ENCODE peak calls at places on chromosomes 5 and 9, in five cellular contexts. One of them, this sample, is unnamed.

GRCh38 chr9:16602494-16602893 is 268.0 kb downstream of the BNC2 start:
- DNase-seq in A172: no peak
- DNase-seq in DMS53: no peak
- DNase-seq in CD8-positive, alpha-beta T cell: no peak
- DNase-seq in nephron progenitor cell: no peak
- DNase-seq in this sample: no peak

GRCh38 chr5:57692582-57693487 is 210.2 kb upstream of the ACTBL2 start:
- DNase-seq in nephron progenitor cell: peak
- DNase-seq in A172: peak
- DNase-seq in CD8-positive, alpha-beta T cell: no peak
- DNase-seq in DMS53: peak
- DNase-seq in this sample: peak

GRCh38 chr9:114718801-114719221 is 36.8 kb upstream of the TEX48 start:
- DNase-seq in A172: peak
- DNase-seq in nephron progenitor cell: no peak
- DNase-seq in DMS53: peak
- DNase-seq in CD8-positive, alpha-beta T cell: peak
- DNase-seq in this sample: no peak

GRCh38 chr9:131608469-131609115 is 63.3 kb downstream of the PRRT1B start:
- DNase-seq in A172: peak
- DNase-seq in DMS53: no peak
- DNase-seq in CD8-positive, alpha-beta T cell: no peak
- DNase-seq in nephron progenitor cell: peak
- DNase-seq in this sample: no peak

GRCh38 chr5:159899067-159900049 is 16.9 kb upstream of the ADRA1B start:
- DNase-seq in CD8-positive, alpha-beta T cell: no peak
- DNase-seq in nephron progenitor cell: no peak
- DNase-seq in DMS53: no peak
- DNase-seq in A172: peak
- DNase-seq in this sample: no peak

GRCh38 chr9:86396412-86396811 is 42.2 kb upstream of the TUT7 start:
- DNase-seq in CD8-positive, alpha-beta T cell: no peak
- DNase-seq in DMS53: no peak
- DNase-seq in nephron progenitor cell: no peak
- DNase-seq in A172: no peak
- DNase-seq in this sample: no peak

GRCh38 chr9:21267806-21268657 is 28.2 kb upstream of the IFNA14 start:
- DNase-seq in A172: no peak
- DNase-seq in CD8-positive, alpha-beta T cell: no peak
- DNase-seq in DMS53: no peak
- DNase-seq in nephron progenitor cell: no peak
- DNase-seq in this sample: no peak

GRCh38 chr9:13689925-13690324 is 410.4 kb upstream of the MPDZ start:
- DNase-seq in DMS53: no peak
- DNase-seq in A172: no peak
- DNase-seq in CD8-positive, alpha-beta T cell: no peak
- DNase-seq in nephron progenitor cell: no peak
- DNase-seq in this sample: no peak

GRCh38 chr5:38831117-38831516 is 14.7 kb upstream of the OSMR start:
- DNase-seq in nephron progenitor cell: no peak
- DNase-seq in CD8-positive, alpha-beta T cell: no peak
- DNase-seq in A172: no peak
- DNase-seq in DMS53: no peak
- DNase-seq in this sample: no peak

GRCh38 chr5:54302267-54302687 is 8.1 kb downstream of the ARL15 start:
- DNase-seq in A172: no peak
- DNase-seq in nephron progenitor cell: no peak
- DNase-seq in CD8-positive, alpha-beta T cell: no peak
- DNase-seq in DMS53: no peak
- DNase-seq in this sample: no peak

GRCh38 chr5:116990010-116990409 is 415.4 kb upstream of the SEMA6A start:
- DNase-seq in nephron progenitor cell: no peak
- DNase-seq in A172: peak
- DNase-seq in CD8-positive, alpha-beta T cell: no peak
- DNase-seq in DMS53: no peak
- DNase-seq in this sample: peak

GRCh38 chr5:159971514-159971913 is 37.4 kb upstream of the TTC1 start:
- DNase-seq in CD8-positive, alpha-beta T cell: no peak
- DNase-seq in A172: no peak
- DNase-seq in DMS53: no peak
- DNase-seq in nephron progenitor cell: no peak
- DNase-seq in this sample: no peak

GRCh38 chr9:37574241-37574721 is 1.9 kb downstream of the FBXO10 start:
- DNase-seq in CD8-positive, alpha-beta T cell: no peak
- DNase-seq in DMS53: no peak
- DNase-seq in A172: no peak
- DNase-seq in nephron progenitor cell: no peak
- DNase-seq in this sample: no peak

GRCh38 chr5:2752875-2753435 is 1.5 kb upstream of the IRX2 start:
- DNase-seq in nephron progenitor cell: no peak
- DNase-seq in CD8-positive, alpha-beta T cell: no peak
- DNase-seq in DMS53: no peak
- DNase-seq in A172: no peak
- DNase-seq in this sample: no peak

GRCh38 chr5:157225463-157226422 is 40.2 kb upstream of the CYFIP2 start:
- DNase-seq in CD8-positive, alpha-beta T cell: no peak
- DNase-seq in A172: no peak
- DNase-seq in nephron progenitor cell: no peak
- DNase-seq in DMS53: no peak
- DNase-seq in this sample: no peak

GRCh38 chr9:117116084-117116483 is 298.8 kb downstream of the ASTN2 start:
- DNase-seq in DMS53: no peak
- DNase-seq in nephron progenitor cell: no peak
- DNase-seq in A172: no peak
- DNase-seq in CD8-positive, alpha-beta T cell: no peak
- DNase-seq in this sample: no peak

GRCh38 chr9:8694983-8695588 is 895.5 kb upstream of the DMAC1 start:
- DNase-seq in CD8-positive, alpha-beta T cell: no peak
- DNase-seq in nephron progenitor cell: no peak
- DNase-seq in DMS53: peak
- DNase-seq in A172: no peak
- DNase-seq in this sample: no peak

GRCh38 chr5:120942551-120942950 is 478.5 kb downstream of the PRR16 start:
- DNase-seq in nephron progenitor cell: no peak
- DNase-seq in A172: no peak
- DNase-seq in DMS53: no peak
- DNase-seq in CD8-positive, alpha-beta T cell: no peak
- DNase-seq in this sample: no peak

GRCh38 chr5:107147584-107147983 is 523.2 kb downstream of the EFNA5 start:
- DNase-seq in A172: no peak
- DNase-seq in CD8-positive, alpha-beta T cell: no peak
- DNase-seq in nephron progenitor cell: no peak
- DNase-seq in DMS53: no peak
- DNase-seq in this sample: no peak

GRCh38 chr9:109270441-109270840 is 50.4 kb downstream of the EPB41L4B start:
- DNase-seq in DMS53: no peak
- DNase-seq in CD8-positive, alpha-beta T cell: no peak
- DNase-seq in nephron progenitor cell: no peak
- DNase-seq in A172: no peak
- DNase-seq in this sample: no peak

GRCh38 chr9:20760246-20760901 is 76.3 kb downstream of the FOCAD start:
- DNase-seq in DMS53: no peak
- DNase-seq in CD8-positive, alpha-beta T cell: no peak
- DNase-seq in A172: no peak
- DNase-seq in nephron progenitor cell: no peak
- DNase-seq in this sample: no peak

GRCh38 chr9:82675102-82675501 is 387.8 kb downstream of the RASEF start:
- DNase-seq in CD8-positive, alpha-beta T cell: no peak
- DNase-seq in A172: no peak
- DNase-seq in DMS53: no peak
- DNase-seq in nephron progenitor cell: no peak
- DNase-seq in this sample: no peak

GRCh38 chr5:179303801-179304200 is 41.5 kb downstream of the ADAMTS2 start:
- DNase-seq in DMS53: no peak
- DNase-seq in CD8-positive, alpha-beta T cell: no peak
- DNase-seq in A172: no peak
- DNase-seq in nephron progenitor cell: no peak
- DNase-seq in this sample: no peak

GRCh38 chr5:153749941-153750340 is 259.5 kb downstream of the GRIA1 start:
- DNase-seq in A172: peak
- DNase-seq in CD8-positive, alpha-beta T cell: no peak
- DNase-seq in DMS53: peak
- DNase-seq in nephron progenitor cell: peak
- DNase-seq in this sample: peak

GRCh38 chr5:140630296-140630695 is 2.7 kb downstream of the CD14 start:
- DNase-seq in nephron progenitor cell: no peak
- DNase-seq in A172: no peak
- DNase-seq in DMS53: no peak
- DNase-seq in CD8-positive, alpha-beta T cell: no peak
- DNase-seq in this sample: no peak

GRCh38 chr9:99752710-99753109 is 69.0 kb upstream of the NR4A3 start:
- DNase-seq in CD8-positive, alpha-beta T cell: no peak
- DNase-seq in nephron progenitor cell: no peak
- DNase-seq in DMS53: no peak
- DNase-seq in A172: no peak
- DNase-seq in this sample: no peak

GRCh38 chr9:122173670-122174069 is 14.0 kb downstream of the MORN5 start:
- DNase-seq in A172: no peak
- DNase-seq in DMS53: no peak
- DNase-seq in nephron progenitor cell: no peak
- DNase-seq in CD8-positive, alpha-beta T cell: no peak
- DNase-seq in this sample: no peak

GRCh38 chr9:101443358-101443757 is 7.8 kb upstream of the ALDOB start:
- DNase-seq in DMS53: no peak
- DNase-seq in A172: no peak
- DNase-seq in nephron progenitor cell: no peak
- DNase-seq in CD8-positive, alpha-beta T cell: no peak
- DNase-seq in this sample: no peak

GRCh38 chr5:113510836-113511451 is 2.5 kb upstream of the YTHDC2 start:
- DNase-seq in DMS53: peak
- DNase-seq in nephron progenitor cell: no peak
- DNase-seq in CD8-positive, alpha-beta T cell: no peak
- DNase-seq in A172: peak
- DNase-seq in this sample: peak

GRCh38 chr5:114346171-114346570 is 15.7 kb upstream of the KCNN2 start:
- DNase-seq in CD8-positive, alpha-beta T cell: no peak
- DNase-seq in A172: no peak
- DNase-seq in DMS53: no peak
- DNase-seq in nephron progenitor cell: no peak
- DNase-seq in this sample: no peak